ENCODE peak calls at places on chromosome 16, in five cellular contexts. A is K562, I is SK-N-SH, J is HepG2, Q is GM12878. R is an unnamed sample.

GRCh38 chr16:51880776-51881175 is 666.2 kb downstream of the TOX3 start:
- DNase-seq in A (no peak), I (no peak), J (no peak), Q (no peak), R (no peak)

GRCh38 chr16:30949655-30950515 is 1.0 kb downstream of the ORAI3 start:
- DNase-seq in A (peak), I (peak), J (peak), Q (peak), R (no peak)

GRCh38 chr16:53213542-53213941 is 158.8 kb downstream of the CHD9 start:
- DNase-seq in A (no peak), I (no peak), J (no peak), Q (no peak), R (no peak)

GRCh38 chr16:2226245-2226793 is 2.9 kb downstream of the E4F1 start:
- DNase-seq in A (no peak), I (no peak), J (peak), Q (no peak), R (no peak)

GRCh38 chr16:2895813-2896212 is 12.8 kb downstream of the FLYWCH2 start:
- DNase-seq in A (no peak), I (no peak), J (peak), Q (no peak), R (no peak)

GRCh38 chr16:1772362-1772907 is at the start of gene EME2:
- DNase-seq in A (peak), I (peak), J (peak), Q (no peak), R (no peak)

GRCh38 chr16:49349446-49350168 is 24.0 kb upstream of the C16orf78 start:
- DNase-seq in A (no peak), I (no peak), J (no peak), Q (no peak), R (no peak)

GRCh38 chr16:68284847-68285246 is 20.5 kb downstream of the SLC7A6 start:
- DNase-seq in A (no peak), I (no peak), J (no peak), Q (peak), R (no peak)

GRCh38 chr16:71882505-71883192 is 1.3 kb downstream of the ZNF821 start:
- DNase-seq in A (peak), I (peak), J (peak), Q (peak), R (peak)

GRCh38 chr16:68286153-68287074 is 22.1 kb downstream of the SLC7A6 start:
- DNase-seq in A (no peak), I (no peak), J (peak), Q (no peak), R (no peak)

GRCh38 chr16:89365044-89365467 is 125.3 kb downstream of the ANKRD11 start:
- DNase-seq in A (no peak), I (peak), J (no peak), Q (no peak), R (no peak)

GRCh38 chr16:84700518-84701277 is 898 bp downstream of the USP10 start:
- DNase-seq in A (peak), I (peak), J (no peak), Q (no peak), R (no peak)

GRCh38 chr16:28873543-28874201 is 4.6 kb upstream of the ATP2A1 start:
- DNase-seq in A (peak), I (peak), J (no peak), Q (no peak), R (peak)

GRCh38 chr16:30850246-30850645 is 43.6 kb downstream of the BCL7C start:
- DNase-seq in A (no peak), I (no peak), J (no peak), Q (no peak), R (no peak)

GRCh38 chr16:78431701-78432100 is 332.2 kb downstream of the WWOX start:
- DNase-seq in A (no peak), I (no peak), J (no peak), Q (no peak), R (no peak)

GRCh38 chr16:61836804-61837398 is 199.3 kb downstream of the CDH8 start:
- DNase-seq in A (no peak), I (no peak), J (no peak), Q (no peak), R (no peak)

GRCh38 chr16:10150906-10151305 is 31.3 kb downstream of the GRIN2A start:
- DNase-seq in A (no peak), I (no peak), J (no peak), Q (no peak), R (no peak)

GRCh38 chr16:67844441-67844840 is 2.3 kb upstream of the NUTF2 start:
- DNase-seq in A (peak), I (no peak), J (no peak), Q (no peak), R (no peak)

GRCh38 chr16:89507219-89507833 is 877 bp upstream of the SPG7 start:
- DNase-seq in A (no peak), I (no peak), J (no peak), Q (no peak), R (no peak)

GRCh38 chr16:75377971-75378386 is 55.3 kb downstream of the CFDP1 start:
- DNase-seq in A (no peak), I (no peak), J (no peak), Q (no peak), R (no peak)

GRCh38 chr16:79287424-79287917 is 313.1 kb downstream of the MAF start:
- DNase-seq in A (no peak), I (no peak), J (no peak), Q (no peak), R (no peak)

GRCh38 chr16:586047-586644 is 3.7 kb upstream of the RAB40C start:
- DNase-seq in A (no peak), I (no peak), J (no peak), Q (no peak), R (no peak)

GRCh38 chr16:79613009-79613408 is 12.5 kb upstream of the MAF start:
- DNase-seq in A (no peak), I (no peak), J (no peak), Q (no peak), R (no peak)

GRCh38 chr16:67843343-67843765 is 1.2 kb downstream of the THAP11 start:
- DNase-seq in A (no peak), I (no peak), J (no peak), Q (no peak), R (no peak)

GRCh38 chr16:3214904-3215600 is 19.9 kb downstream of the ZNF200 start:
- DNase-seq in A (no peak), I (no peak), J (no peak), Q (no peak), R (no peak)

GRCh38 chr16:49484454-49484853 is 110.8 kb downstream of the C16orf78 start:
- DNase-seq in A (peak), I (peak), J (no peak), Q (no peak), R (peak)

GRCh38 chr16:70476272-70477020 is 22.1 kb downstream of the FCSK start:
- DNase-seq in A (no peak), I (peak), J (no peak), Q (peak), R (no peak)

GRCh38 chr16:27743963-27744362 is 194.0 kb downstream of the KATNIP start:
- DNase-seq in A (no peak), I (no peak), J (no peak), Q (no peak), R (no peak)

GRCh38 chr16:54194008-54194731 is 92.4 kb downstream of the IRX3 start:
- DNase-seq in A (no peak), I (no peak), J (no peak), Q (no peak), R (peak)

GRCh38 chr16:19282101-19282500 is 3.4 kb upstream of the CLEC19A start:
- DNase-seq in A (no peak), I (no peak), J (peak), Q (no peak), R (no peak)

GRCh38 chr16:48583075-48584065 is 26.6 kb downstream of the N4BP1 start:
- DNase-seq in A (no peak), I (no peak), J (no peak), Q (no peak), R (no peak)

GRCh38 chr16:69886726-69887125 is 64.4 kb upstream of the CLEC18A start:
- DNase-seq in A (no peak), I (no peak), J (no peak), Q (no peak), R (no peak)

GRCh38 chr16:54886078-54886477 is 44.6 kb upstream of the IRX5 start:
- DNase-seq in A (peak), I (no peak), J (no peak), Q (no peak), R (no peak)

GRCh38 chr16:48558269-48558915 is 51.6 kb downstream of the N4BP1 start:
- DNase-seq in A (no peak), I (no peak), J (no peak), Q (no peak), R (no peak)

GRCh38 chr16:29809850-29810698 is 1.9 kb upstream of the PRRT2 start:
- DNase-seq in A (peak), I (no peak), J (no peak), Q (no peak), R (no peak)

DNA sequence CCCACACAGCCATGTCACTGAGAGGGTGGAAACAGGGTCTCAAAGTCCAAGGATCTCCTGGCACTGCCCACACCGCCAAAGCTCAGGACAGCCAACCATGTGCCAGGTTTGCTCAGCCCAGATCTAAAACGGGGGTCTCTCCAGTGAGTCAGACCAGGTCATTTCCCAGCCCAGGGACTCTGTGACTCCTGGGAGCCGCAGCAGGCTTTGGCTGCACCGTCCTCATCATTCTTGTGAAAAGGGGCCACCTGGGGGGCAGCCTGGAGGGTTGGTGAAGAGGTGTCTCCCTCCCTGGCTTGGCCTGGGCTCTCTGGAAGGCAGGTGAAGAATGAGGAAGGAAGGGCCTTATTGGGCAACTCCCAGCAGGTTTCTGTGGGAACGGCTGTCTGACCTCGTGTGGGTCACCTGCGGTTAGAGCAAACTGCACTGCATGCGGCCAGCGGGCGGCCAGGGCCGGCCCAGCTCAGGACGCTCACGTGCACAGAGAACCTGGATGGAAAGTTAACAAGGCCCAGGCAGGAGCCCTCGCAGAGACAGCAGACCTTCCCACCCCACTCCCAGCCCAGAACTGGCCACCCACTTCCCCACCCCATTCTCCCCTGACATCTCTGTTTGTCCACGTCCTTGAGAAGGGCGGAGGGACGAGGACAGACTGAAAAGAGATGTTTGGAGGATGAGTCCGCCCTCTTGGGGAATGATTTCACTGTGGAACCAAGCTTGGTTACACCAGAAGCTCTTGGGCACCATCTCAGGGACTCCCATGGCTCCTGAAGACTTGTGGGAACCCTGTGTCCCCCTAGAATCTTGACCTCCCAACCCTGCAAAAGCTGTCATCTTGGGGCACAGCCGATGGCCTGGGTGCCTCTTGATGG is 25.6 kb upstream of the LITAF start:
- DNase-seq in A (peak), I (no peak), J (peak), Q (no peak), R (no peak)
- TF ChIP-seq FOXM1 in A (no peak), I (no peak), J (no peak), Q (no peak), R (no peak)

GRCh38 chr16:47211218-47211617 is 67.5 kb upstream of the NETO2 start:
- DNase-seq in A (no peak), I (no peak), J (no peak), Q (no peak), R (no peak)

DNA sequence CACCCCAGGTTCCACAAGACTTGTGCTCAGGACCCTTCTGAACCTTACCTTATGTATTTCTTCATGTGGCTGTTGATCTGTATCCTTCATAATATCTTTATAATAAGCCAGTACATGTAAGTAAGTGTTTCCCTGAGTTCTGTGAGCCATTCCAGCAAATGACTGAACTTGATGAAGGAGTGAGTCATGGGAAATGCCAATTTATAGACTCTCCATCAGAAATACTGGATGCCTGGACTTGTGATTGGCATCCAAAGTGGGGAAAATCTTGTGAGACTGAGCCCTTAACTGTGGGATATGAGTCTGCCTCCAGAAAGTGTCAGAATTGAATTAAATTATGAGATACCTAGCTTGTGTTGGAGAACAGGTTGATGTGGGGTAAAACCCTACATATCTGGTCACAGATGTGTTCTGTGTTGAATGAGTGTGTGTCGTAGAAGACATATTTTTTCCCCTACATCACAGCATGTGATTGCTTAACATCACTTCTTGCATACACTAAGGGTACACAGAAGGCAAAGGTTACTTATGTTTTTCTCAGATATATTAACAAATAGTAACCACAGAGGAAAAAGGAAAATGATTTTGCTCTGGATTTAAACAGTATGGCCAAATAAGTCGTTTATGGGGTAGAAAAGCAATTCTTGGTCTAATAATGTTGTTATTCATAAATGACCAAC is 70.2 kb upstream of the NETO2 start:
- DNase-seq in A (no peak), I (no peak), J (no peak), Q (no peak), R (no peak)
- TF ChIP-seq FOXM1 in A (no peak), I (no peak), J (no peak), Q (no peak), R (no peak)

GRCh38 chr16:8489580-8489979 is 100.7 kb downstream of the TMEM114 start:
- DNase-seq in A (no peak), I (no peak), J (no peak), Q (no peak), R (no peak)
- TF ChIP-seq FOXM1 in A (no peak), I (no peak), J (no peak), Q (no peak), R (no peak)

DNA sequence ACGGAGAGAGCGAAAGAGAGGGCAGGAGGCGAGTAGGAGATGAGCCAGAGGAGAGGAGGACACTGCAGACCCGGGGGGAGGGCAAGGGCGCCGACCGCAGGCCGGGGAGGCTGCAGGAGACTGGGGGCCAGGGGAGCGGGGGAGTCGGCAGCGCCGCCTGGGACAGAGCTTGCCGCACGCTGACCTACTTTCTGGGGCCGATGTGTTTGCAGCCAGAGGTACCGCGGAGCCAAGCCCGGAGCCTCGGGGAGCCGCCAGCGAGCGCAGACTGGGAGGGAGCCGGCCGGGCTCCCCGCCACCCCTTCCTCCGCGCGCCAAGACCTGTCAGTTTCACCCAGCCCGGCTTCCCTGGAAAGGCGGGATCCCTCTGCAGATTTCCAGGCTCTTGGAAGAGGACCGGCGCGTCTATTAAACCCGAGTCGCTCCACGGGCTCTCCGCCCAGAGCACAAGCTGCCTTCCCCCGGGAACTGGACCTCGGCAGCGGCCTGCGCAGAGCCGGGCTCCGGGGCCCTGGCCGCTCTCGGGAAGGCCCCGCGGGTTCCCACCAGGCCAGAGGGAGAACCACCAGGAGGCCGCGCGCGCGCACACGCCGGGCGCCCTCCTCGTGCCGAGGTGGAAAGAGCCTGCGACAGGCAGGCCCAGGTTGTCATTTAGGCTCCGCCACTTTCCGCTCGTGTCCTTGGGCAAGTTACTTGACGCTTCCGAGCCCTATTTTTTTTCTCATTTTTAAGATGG is 74.5 kb downstream of the CMC2 start:
- DNase-seq in A (no peak), I (peak), J (peak), Q (no peak), R (no peak)
- TF ChIP-seq FOXM1 in A (no peak), I (no peak), J (no peak), Q (no peak), R (no peak)

GRCh38 chr16:73536931-73537330 is 489.0 kb upstream of the ZFHX3 start:
- DNase-seq in A (no peak), I (no peak), J (no peak), Q (no peak), R (no peak)
- TF ChIP-seq FOXM1 in A (no peak), I (no peak), J (no peak), Q (no peak), R (no peak)

GRCh38 chr16:56673916-56674315 is 4.3 kb downstream of the MT1H start:
- DNase-seq in A (peak), I (no peak), J (peak), Q (no peak), R (no peak)
- TF ChIP-seq FOXM1 in A (no peak), I (no peak), J (no peak), Q (no peak), R (no peak)

GRCh38 chr16:58509256-58510096 is 5.8 kb upstream of the SETD6 start:
- DNase-seq in A (no peak), I (no peak), J (no peak), Q (no peak), R (no peak)

GRCh38 chr16:58510097-58510775 is 5.1 kb upstream of the SETD6 start:
- DNase-seq in A (no peak), I (no peak), J (no peak), Q (no peak), R (no peak)

GRCh38 chr16:58511933-58512815 is 3.1 kb upstream of the SETD6 start:
- DNase-seq in A (peak), I (peak), J (peak), Q (no peak), R (peak)

GRCh38 chr16:58508671-58509251 is 6.6 kb upstream of the SETD6 start:
- DNase-seq in A (no peak), I (no peak), J (no peak), Q (no peak), R (no peak)

GRCh38 chr16:58510776-58511628 is 4.3 kb upstream of the SETD6 start:
- DNase-seq in A (no peak), I (no peak), J (no peak), Q (no peak), R (no peak)
- TF ChIP-seq FOXM1 in A (no peak), I (no peak), J (no peak), Q (no peak), R (no peak)

DNA sequence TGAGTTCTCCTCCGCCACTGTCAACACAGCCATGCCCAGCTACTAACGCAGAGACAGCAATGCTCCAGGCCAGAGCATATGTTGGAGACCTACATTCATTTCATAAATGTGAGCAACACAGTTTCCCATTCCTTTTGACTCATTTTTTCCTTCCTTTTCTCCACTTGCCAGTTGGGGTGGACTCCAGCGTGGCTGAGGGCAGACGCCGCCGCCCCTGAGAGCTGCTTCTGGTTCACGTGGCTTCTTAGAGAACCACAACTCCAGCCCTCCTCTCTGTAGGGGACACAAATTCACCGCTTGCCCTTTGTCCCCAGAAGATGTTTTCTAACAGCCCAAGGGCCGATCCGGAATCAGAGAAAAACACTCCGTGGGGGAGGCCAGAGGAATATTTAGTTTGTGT is 45.8 kb upstream of the ZCCHC14 start:
- DNase-seq in A (no peak), I (no peak), J (no peak), Q (no peak), R (no peak)
- TF ChIP-seq FOXM1 in A (no peak), I (no peak), J (no peak), Q (no peak), R (no peak)